ENCODE peak calls at places on chromosome 2, in four cellular contexts. P is HepG2, K is GM12878, W is K562. M is an unnamed sample.
A peak's percentile ranks its signal among the peaks of the same experiment; 100 is the strongest.

GRCh38 chr2:27206346-27206745 is 5.5 kb upstream of the ATRAID start:
- DNase-seq in P (no peak), K (no peak), W (no peak), M (no peak)

GRCh38 chr2:219207254-219207883 is 787 bp downstream of the ZFAND2B start:
- DNase-seq in P (no peak), K (no peak), W (no peak), M (no peak)

GRCh38 chr2:105794926-105795574 is 50.3 kb downstream of the NCK2 start:
- DNase-seq in P (no peak), K (no peak), W (no peak), M (no peak)

GRCh38 chr2:118913805-118914645 is 28.0 kb upstream of the MARCO start:
- DNase-seq in P (no peak), K (no peak), W (no peak), M (no peak)

GRCh38 chr2:70596739-70597138 is 43.1 kb upstream of the TGFA start:
- DNase-seq in P (no peak), K (no peak), W (no peak), M (no peak)

GRCh38 chr2:220353897-220354296 is 726.5 kb downstream of the SLC4A3 start:
- DNase-seq in P (no peak), K (no peak), W (no peak), M (no peak)

GRCh38 chr2:28233070-28233718 is 159.5 kb upstream of the FOSL2 start:
- DNase-seq in P (peak; percentile 25), K (no peak), W (no peak), M (no peak)

GRCh38 chr2:86584164-86584913 is 21.1 kb upstream of the CHMP3 start:
- DNase-seq in P (no peak), K (no peak), W (no peak), M (no peak)

GRCh38 chr2:66957198-66957597 is 439.9 kb upstream of the ETAA1 start:
- DNase-seq in P (no peak), K (no peak), W (no peak), M (no peak)

GRCh38 chr2:44946681-44947360 is 5.3 kb downstream of the SIX3 start:
- DNase-seq in P (no peak), K (no peak), W (no peak), M (no peak)

GRCh38 chr2:223123859-223124610 is 72.0 kb downstream of the KCNE4 start:
- DNase-seq in P (no peak), K (no peak), W (no peak), M (no peak)

GRCh38 chr2:67476808-67477790 is 80.0 kb downstream of the ETAA1 start:
- DNase-seq in P (peak; percentile 32), K (no peak), W (no peak), M (peak; percentile 26)

GRCh38 chr2:241978670-241979069 is 109.1 kb downstream of the RTP5 start:
- DNase-seq in P (no peak), K (no peak), W (no peak), M (no peak)

GRCh38 chr2:31227110-31227509 is 6.8 kb upstream of the EHD3 start:
- DNase-seq in P (no peak), K (no peak), W (no peak), M (no peak)

DNA sequence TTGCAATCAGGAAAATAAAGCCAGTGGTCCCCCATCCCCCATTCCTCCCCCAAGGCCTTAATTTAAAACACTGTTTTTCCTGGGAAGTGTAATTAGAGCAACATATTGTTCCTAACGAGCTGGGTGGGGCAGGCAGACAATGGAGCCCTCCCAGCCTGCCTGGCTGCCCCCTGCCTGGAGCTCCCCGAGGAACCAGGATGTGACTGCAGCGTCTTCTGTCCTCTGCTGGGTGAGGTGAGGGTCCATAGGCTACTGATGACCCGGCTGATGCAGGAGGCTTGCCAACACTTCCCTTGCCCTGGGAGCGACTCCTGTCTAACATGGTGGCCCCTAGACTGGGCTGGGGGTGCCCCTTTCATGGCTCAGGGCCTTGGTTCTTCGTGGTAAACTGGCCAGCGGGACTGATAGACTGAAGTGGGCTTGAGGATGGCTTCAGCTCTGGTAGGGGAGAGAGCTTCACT is 152.4 kb downstream of the DYSF start:
- DNase-seq in P (no peak), K (no peak), W (no peak), M (no peak)
- TF ChIP-seq FOXK2 in P (no peak), K (no peak), W (no peak), M (no peak)

DNA sequence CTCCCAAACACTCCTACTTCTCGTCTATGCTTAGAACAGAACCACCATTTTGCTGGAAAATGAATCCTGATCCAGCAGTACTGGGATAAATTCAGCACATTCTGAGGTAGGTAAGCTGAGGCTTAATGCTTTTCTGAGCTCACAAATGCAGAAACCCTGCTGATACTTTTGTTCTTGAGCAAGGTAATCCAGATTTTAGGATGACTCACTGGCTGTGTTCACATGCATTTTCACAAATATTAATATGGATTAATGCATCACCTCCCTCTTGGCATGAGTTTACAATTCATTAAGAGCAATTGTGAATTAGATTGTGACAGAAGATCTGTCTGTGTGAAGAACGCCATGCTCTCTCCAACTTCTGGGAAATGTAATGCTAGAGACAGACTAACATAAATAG is 42.2 kb downstream of the RAD51AP2 start:
- DNase-seq in P (no peak), K (no peak), W (no peak), M (no peak)
- TF ChIP-seq TARDBP in P (no peak), K (no peak), W (no peak), M (no peak)

GRCh38 chr2:150350500-150350899 is 137.0 kb downstream of the RND3 start:
- DNase-seq in P (no peak), K (no peak), W (no peak), M (no peak)
- TF ChIP-seq FOXK2 in P (no peak), K (no peak), W (no peak), M (no peak)

GRCh38 chr2:216551234-216551633 is 52.6 kb downstream of the RPL37A start:
- DNase-seq in P (peak; percentile 41), K (no peak), W (no peak), M (no peak)
- TF ChIP-seq TARDBP in P (no peak), K (no peak), W (no peak), M (no peak)

GRCh38 chr2:236787885-236788284 is 218.3 kb downstream of the ACKR3 start:
- DNase-seq in P (no peak), K (no peak), W (no peak), M (no peak)
- TF ChIP-seq FOXK2 in P (no peak), K (no peak), W (no peak), M (no peak)